ENCODE peak calls at places on chromosome 20, in four cellular contexts. T is mesothelial cell of epicardium, Z is lower leg skin, V is adrenal gland. J is an unnamed sample.

GRCh38 chr20:9884061-9884460 is 45.2 kb upstream of the PAK5 start:
- DNase-seq in Z (no peak), V (peak), T (no peak), J (no peak)

GRCh38 chr20:62627901-62628612 is 14.2 kb upstream of the SLCO4A1 start:
- DNase-seq in T (no peak), Z (no peak), V (no peak), J (no peak)

GRCh38 chr20:8326899-8327298 is 194.8 kb downstream of the PLCB1 start:
- DNase-seq in V (no peak), T (no peak), Z (no peak), J (no peak)

GRCh38 chr20:1870792-1871550 is 24.2 kb upstream of the SIRPA start:
- DNase-seq in T (no peak), Z (no peak), V (no peak), J (no peak)

GRCh38 chr20:25077610-25078169 is 4.3 kb downstream of the VSX1 start:
- DNase-seq in Z (no peak), V (peak), T (no peak), J (no peak)

GRCh38 chr20:48717959-48718223 is 109.9 kb downstream of the PREX1 start:
- DNase-seq in V (no peak), T (no peak), Z (no peak), J (no peak)

GRCh38 chr20:53738039-53738944 is 144.7 kb upstream of the ZNF217 start:
- DNase-seq in V (peak), Z (peak), T (no peak), J (no peak)

GRCh38 chr20:36872857-36873256 is 3.1 kb upstream of the TLDC2 start:
- DNase-seq in Z (no peak), V (no peak), T (no peak), J (no peak)

GRCh38 chr20:10696650-10697049 is 22.9 kb upstream of the JAG1 start:
- DNase-seq in V (no peak), Z (no peak), T (no peak), J (no peak)

GRCh38 chr20:1263853-1264252 is 2.2 kb upstream of the SNPH start:
- DNase-seq in T (no peak), Z (no peak), V (no peak), J (no peak)

GRCh38 chr20:57260065-57260958 is 6.1 kb downstream of the BMP7 start:
- DNase-seq in Z (no peak), V (no peak), T (no peak), J (no peak)

GRCh38 chr20:54123587-54124180 is 50.1 kb downstream of the CYP24A1 start:
- DNase-seq in V (peak), Z (peak), T (peak), J (no peak)

GRCh38 chr20:1509237-1509636 is 18.0 kb upstream of the SIRPB2 start:
- DNase-seq in V (no peak), T (no peak), Z (no peak), J (no peak)

GRCh38 chr20:63267681-63268080 is 4.9 kb upstream of the ARFGAP1 start:
- DNase-seq in V (no peak), Z (no peak), T (no peak), J (no peak)

GRCh38 chr20:46065006-46065405 is 24.8 kb downstream of the NCOA5 start:
- DNase-seq in V (no peak), T (no peak), Z (no peak), J (peak)

GRCh38 chr20:49965781-49966304 is 16.9 kb upstream of the SNAI1 start:
- DNase-seq in Z (no peak), V (no peak), T (no peak), J (no peak)

GRCh38 chr20:4190792-4191519 is 175.6 kb upstream of the RNF24 start:
- DNase-seq in Z (no peak), T (no peak), V (no peak), J (no peak)

GRCh38 chr20:31740208-31740607 is 1.1 kb downstream of the TPX2 start:
- DNase-seq in V (no peak), T (no peak), Z (no peak), J (no peak)

GRCh38 chr20:49328790-49329189 is 50.9 kb upstream of the ZNFX1 start:
- DNase-seq in V (no peak), Z (no peak), T (no peak), J (no peak)

GRCh38 chr20:57647933-57648785 is 27.9 kb upstream of the ZBP1 start:
- DNase-seq in V (no peak), T (no peak), Z (no peak), J (peak)

GRCh38 chr20:56781108-56781739 is 152.1 kb downstream of the TFAP2C start:
- DNase-seq in V (peak), Z (no peak), T (no peak), J (no peak)

GRCh38 chr20:4131911-4132310 is 116.6 kb upstream of the RNF24 start:
- DNase-seq in V (no peak), T (no peak), Z (no peak), J (no peak)

GRCh38 chr20:31566658-31567379 is 38.3 kb upstream of the ID1 start:
- DNase-seq in V (no peak), T (no peak), Z (no peak), J (no peak)

GRCh38 chr20:50049442-50050026 is 63.4 kb downstream of the UBE2V1 start:
- DNase-seq in V (no peak), Z (no peak), T (no peak), J (no peak)

GRCh38 chr20:17590245-17590644 is 20.4 kb downstream of the DSTN start:
- DNase-seq in Z (no peak), T (no peak), V (no peak), J (no peak)

GRCh38 chr20:4891364-4891763 is 109.9 kb downstream of the SLC23A2 start:
- DNase-seq in V (no peak), Z (no peak), T (no peak), J (no peak)

J was measured in esophagus muscularis mucosa.